ENCODE peak calls at places on chromosomes 4 and X, in nine cellular contexts. I, Q, R, G, Y, J, P, N and F are unnamed samples. For H3K4me1, the result is how much of the 10 kb centered on the place peaks cover.

GRCh38 chr4:129641179-129641578 is 545.2 kb downstream of the C4orf33 start:
- DNase-seq in I (peak), Q (no peak), R (peak), G (no peak), Y (peak), J (peak), P (peak), N (peak), F (no peak)

GRCh38 chrX:101931104-101931493 is 728 bp downstream of the ZMAT1 start:
- DNase-seq in I (no peak), Q (no peak), R (no peak), G (no peak), Y (no peak), J (no peak), P (no peak), N (no peak), F (no peak)

GRCh38 chr4:71553605-71554004 is 214.8 kb downstream of the SLC4A4 start:
- DNase-seq in I (no peak), Q (no peak), R (no peak), G (no peak), Y (no peak), J (no peak), P (no peak), N (peak), F (no peak)

GRCh38 chrX:102985182-102985581 is 48.1 kb downstream of the RAB40AL start:
- DNase-seq in I (no peak), Q (no peak), R (no peak), G (no peak), Y (peak), J (no peak), P (no peak), N (no peak), F (no peak)

GRCh38 chrX:65644621-65645287 is 22.7 kb upstream of the MSN start:
- DNase-seq in I (peak), Q (no peak), R (peak), G (peak), Y (peak), J (peak), P (peak), N (peak), F (peak)

GRCh38 chrX:83771664-83772063 is 89.3 kb upstream of the CYLC1 start:
- DNase-seq in I (no peak), Q (no peak), R (no peak), G (no peak), Y (no peak), J (no peak), P (no peak), N (no peak), F (no peak)

GRCh38 chrX:150647331-150647730 is 45.9 kb upstream of the MTMR1 start:
- DNase-seq in I (no peak), Q (no peak), R (no peak), G (no peak), Y (no peak), J (no peak), P (no peak), N (no peak), F (no peak)

GRCh38 chr4:67861513-67861912 is 22.3 kb downstream of the TMPRSS11D start:
- DNase-seq in I (no peak), Q (no peak), R (peak), G (no peak), Y (no peak), J (no peak), P (no peak), N (no peak), F (no peak)

GRCh38 chr4:3145251-3145908 is 70.9 kb downstream of the HTT start:
- DNase-seq in I (no peak), Q (no peak), R (peak), G (no peak), Y (no peak), J (no peak), P (no peak), N (no peak), F (no peak)

GRCh38 chr4:165060938-165061337 is 7.3 kb downstream of the TRIM75 start:
- DNase-seq in I (no peak), Q (no peak), R (no peak), G (no peak), Y (no peak), J (no peak), P (no peak), N (no peak), F (no peak)

GRCh38 chr4:153468587-153468986 is 2.4 kb downstream of the TMEM131L start:
- DNase-seq in I (no peak), Q (no peak), R (no peak), G (no peak), Y (no peak), J (no peak), P (no peak), N (no peak), F (no peak)

GRCh38 chr4:38382492-38382891 is 281.5 kb upstream of the KLF3 start:
- DNase-seq in I (no peak), Q (no peak), R (no peak), G (no peak), Y (no peak), J (no peak), P (no peak), N (no peak), F (no peak)

GRCh38 chrX:108322243-108322642 is 116.0 kb downstream of the COL4A6 start:
- DNase-seq in I (no peak), Q (no peak), R (no peak), G (no peak), Y (no peak), J (no peak), P (no peak), N (no peak), F (no peak)

GRCh38 chr4:85779165-85779564 is 304.2 kb downstream of the ARHGAP24 start:
- DNase-seq in I (no peak), Q (no peak), R (peak), G (no peak), Y (no peak), J (no peak), P (no peak), N (no peak), F (no peak)

GRCh38 chr4:16225139-16225538 is 1.1 kb downstream of the TAPT1 start:
- DNase-seq in I (no peak), Q (peak), R (peak), G (no peak), Y (no peak), J (no peak), P (no peak), N (no peak), F (no peak)

GRCh38 chr4:169934794-169935400 is 91.3 kb downstream of the MFAP3L start:
- DNase-seq in I (no peak), Q (no peak), R (no peak), G (no peak), Y (no peak), J (no peak), P (no peak), N (no peak), F (no peak)

GRCh38 chr4:181860668-181861067 is 382.5 kb upstream of the TENM3 start:
- DNase-seq in I (no peak), Q (no peak), R (peak), G (no peak), Y (no peak), J (no peak), P (no peak), N (no peak), F (no peak)

GRCh38 chr4:118281611-118282442 is 71.0 kb downstream of the PRSS12 start:
- DNase-seq in I (no peak), Q (no peak), R (peak), G (no peak), Y (no peak), J (no peak), P (no peak), N (peak), F (no peak)

GRCh38 chr4:39469429-39470077 is 10.7 kb downstream of the LIAS start:
- DNase-seq in I (no peak), Q (peak), R (peak), G (no peak), Y (peak), J (peak), P (peak), N (peak), F (no peak)

GRCh38 chrX:53133400-53133799 is 39.5 kb downstream of the KANTR start:
- DNase-seq in I (no peak), Q (no peak), R (no peak), G (no peak), Y (no peak), J (no peak), P (no peak), N (no peak), F (no peak)

GRCh38 chrX:13570245-13570573 is 808 bp downstream of the EGFL6 start:
- DNase-seq in I (no peak), Q (no peak), R (no peak), G (no peak), Y (no peak), J (no peak), P (no peak), N (no peak), F (no peak)

GRCh38 chr4:10163296-10163695 is 46.7 kb upstream of the WDR1 start:
- DNase-seq in I (no peak), Q (no peak), R (no peak), G (no peak), Y (no peak), J (no peak), P (no peak), N (no peak), F (no peak)

GRCh38 chr4:150010525-150011126 is 67.6 kb upstream of the DCLK2 start:
- DNase-seq in I (peak), Q (no peak), R (peak), G (no peak), Y (peak), J (peak), P (peak), N (peak), F (peak)

GRCh38 chr4:1855334-1856070 is 454 bp downstream of the LETM1 start:
- DNase-seq in I (no peak), Q (no peak), R (no peak), G (peak), Y (no peak), J (no peak), P (peak), N (peak), F (no peak)

GRCh38 chr4:156931267-156931666 is 40.3 kb downstream of the PDGFC start:
- DNase-seq in I (no peak), Q (no peak), R (peak), G (no peak), Y (no peak), J (no peak), P (no peak), N (peak), F (no peak)

GRCh38 chrX:50072110-50072509 is 128.7 kb downstream of the AKAP4 start:
- DNase-seq in I (no peak), Q (no peak), R (no peak), G (no peak), Y (no peak), J (no peak), P (no peak), N (no peak), F (no peak)

GRCh38 chrX:41616935-41617334 is 71.8 kb upstream of the GPR34 start:
- DNase-seq in I (no peak), Q (no peak), R (no peak), G (no peak), Y (no peak), J (no peak), P (no peak), N (no peak), F (no peak)

GRCh38 chrX:55057691-55058249 is 17.1 kb upstream of the PAGE2B start:
- DNase-seq in I (no peak), Q (peak), R (no peak), G (no peak), Y (peak), J (peak), P (peak), N (peak), F (no peak)

GRCh38 chrX:135454816-135455215 is 33.1 kb downstream of the SMIM10L2A start:
- DNase-seq in I (no peak), Q (no peak), R (no peak), G (no peak), Y (no peak), J (no peak), P (no peak), N (no peak), F (no peak)

GRCh38 chrX:54172455-54172854 is 10.6 kb downstream of the FAM120C start:
- DNase-seq in I (no peak), Q (no peak), R (no peak), G (no peak), Y (no peak), J (no peak), P (no peak), N (no peak), F (no peak)

GRCh38 chrX:10030570-10030969 is 63.4 kb downstream of the CLDN34 start:
- DNase-seq in I (no peak), Q (no peak), R (peak), G (no peak), Y (no peak), J (no peak), P (no peak), N (no peak), F (no peak)

GRCh38 chr4:49221209-49221608 is 235.1 kb downstream of the CWH43 start:
- DNase-seq in I (no peak), Q (no peak), R (no peak), G (no peak), Y (no peak), J (no peak), P (no peak), N (no peak), F (no peak)

GRCh38 chr4:143396695-143397094 is 60.0 kb downstream of the GAB1 start:
- DNase-seq in I (no peak), Q (no peak), R (no peak), G (no peak), Y (no peak), J (no peak), P (no peak), N (no peak), F (no peak)

GRCh38 chr4:143395054-143395453 is 58.4 kb downstream of the GAB1 start:
- DNase-seq in I (no peak), Q (no peak), R (no peak), G (no peak), Y (no peak), J (no peak), P (no peak), N (no peak), F (no peak)

GRCh38 chr4:143397887-143398286 is 61.2 kb downstream of the GAB1 start:
- DNase-seq in I (no peak), Q (no peak), R (no peak), G (no peak), Y (no peak), J (no peak), P (no peak), N (no peak), F (no peak)

GRCh38 chr4:143399113-143399949 is 62.7 kb downstream of the GAB1 start:
- DNase-seq in I (no peak), Q (no peak), R (no peak), G (no peak), Y (no peak), J (no peak), P (no peak), N (peak), F (no peak)

DNA sequence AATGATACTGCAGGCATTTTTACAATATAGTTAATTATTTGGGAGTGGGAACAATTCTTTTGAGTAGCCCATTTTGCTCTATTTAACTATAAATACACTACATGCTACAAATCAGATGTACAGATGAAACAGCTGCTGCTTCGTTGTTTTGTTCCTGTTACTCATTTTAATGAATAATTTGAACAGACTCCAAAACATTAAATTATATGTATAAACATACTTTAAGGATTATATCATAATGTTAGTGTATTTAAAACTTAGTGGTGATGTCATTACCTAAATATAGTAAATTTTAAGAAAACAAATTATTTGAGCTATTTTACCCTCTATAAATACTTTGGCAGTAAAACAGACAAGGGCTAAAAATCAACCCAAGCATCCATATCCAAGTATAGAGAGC is 60.7 kb downstream of the GAB1 start:
- DNase-seq in I (no peak), Q (no peak), R (no peak), G (no peak), Y (no peak), J (no peak), P (no peak), N (no peak), F (no peak)
- H3K4me1 ChIP-seq in I (under half), Q (under half), R (under half), G (under half), Y (under half), J (under half), P (under half), N (under half), F (half or more)

GRCh38 chrX:154599531-154599930 is 14.6 kb downstream of the CTAG1A start:
- DNase-seq in I (no peak), Q (no peak), R (no peak), G (no peak), Y (no peak), J (no peak), P (no peak), N (no peak), F (no peak)
- H3K4me1 ChIP-seq in I (under half), Q (under half), R (under half), G (under half), Y (under half), J (under half), P (under half), N (under half), F (under half)

DNA sequence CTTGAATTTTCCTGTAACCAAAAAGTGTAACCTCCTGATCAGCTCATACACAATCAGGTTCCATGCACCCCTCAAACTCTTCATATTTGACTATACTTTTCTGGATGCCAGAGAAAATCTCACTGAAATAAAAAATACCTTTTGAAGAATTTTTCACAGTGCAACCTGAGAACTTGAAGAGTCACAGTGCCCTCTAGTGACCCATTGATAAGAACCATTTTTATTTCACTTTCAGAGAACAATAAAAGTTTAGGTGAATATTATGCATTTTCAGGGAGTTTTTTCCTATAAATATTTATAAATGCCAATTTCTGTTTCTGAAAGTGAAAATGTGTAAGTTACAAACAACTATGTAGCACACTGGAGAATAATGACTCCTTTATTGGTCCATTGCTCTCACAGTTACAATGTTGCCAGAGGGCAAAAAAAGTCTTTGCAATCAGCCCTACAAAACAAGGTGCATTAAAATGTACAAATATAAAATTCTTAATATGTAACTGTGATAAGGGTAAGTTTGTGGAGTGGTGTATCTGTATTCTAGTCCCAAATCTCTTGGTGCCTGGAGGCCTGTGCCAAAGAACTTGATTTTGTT is 153.6 kb upstream of the INTU start:
- DNase-seq in I (no peak), Q (no peak), R (peak), G (no peak), Y (no peak), J (no peak), P (no peak), N (peak), F (no peak)
- H3K4me1 ChIP-seq in I (under half), Q (under half), R (under half), G (under half), Y (under half), J (under half), P (under half), N (under half), F (under half)

GRCh38 chr4:102623622-102624021 is 122.5 kb downstream of the NFKB1 start:
- DNase-seq in I (no peak), Q (no peak), R (peak), G (no peak), Y (no peak), J (no peak), P (no peak), N (peak), F (no peak)
- H3K4me1 ChIP-seq in I (under half), Q (under half), R (under half), G (under half), Y (under half), J (under half), P (under half), N (under half), F (under half)

GRCh38 chr4:8349664-8350225 is 80.2 kb downstream of the HTRA3 start:
- DNase-seq in I (peak), Q (no peak), R (no peak), G (no peak), Y (peak), J (no peak), P (no peak), N (no peak), F (no peak)

GRCh38 chr4:8352368-8353157 is 83.0 kb downstream of the HTRA3 start:
- DNase-seq in I (no peak), Q (no peak), R (no peak), G (peak), Y (peak), J (peak), P (no peak), N (no peak), F (no peak)

GRCh38 chr4:8350326-8350725 is 80.8 kb downstream of the HTRA3 start:
- DNase-seq in I (peak), Q (no peak), R (no peak), G (no peak), Y (no peak), J (no peak), P (no peak), N (no peak), F (no peak)

GRCh38 chr4:8351931-8352367 is 82.4 kb downstream of the HTRA3 start:
- DNase-seq in I (peak), Q (no peak), R (peak), G (peak), Y (peak), J (peak), P (no peak), N (no peak), F (no peak)

GRCh38 chr4:8350841-8351461 is 81.4 kb downstream of the HTRA3 start:
- DNase-seq in I (peak), Q (no peak), R (no peak), G (no peak), Y (peak), J (no peak), P (no peak), N (no peak), F (no peak)
- H3K4me1 ChIP-seq in I (under half), Q (under half), R (under half), G (under half), Y (under half), J (under half), P (under half), N (under half), F (under half)

GRCh38 chr4:41428205-41428940 is 109.6 kb upstream of the LIMCH1 start:
- DNase-seq in I (no peak), Q (no peak), R (peak), G (no peak), Y (no peak), J (no peak), P (no peak), N (no peak), F (no peak)
- H3K4me1 ChIP-seq in I (under half), Q (under half), R (under half), G (half or more), Y (half or more), J (under half), P (under half), N (under half), F (half or more)